ENCODE peak calls at places on chromosome 1, in ten cellular contexts. One of them, this sample, is unnamed.

GRCh38 chr1:2493691-2494322 is 17.7 kb downstream of the PLCH2 start:
- DNase-seq in HCT116: no peak
- DNase-seq in heart right ventricle: no peak
- DNase-seq in EL: no peak
- DNase-seq in RWPE1: no peak
- DNase-seq in stimulated activated CD8-positive, alpha-beta memory T cell treated with anti-CD3 and anti-CD28 coated beads, Interleukin-4, amount 100 ng/mL, for 4 hours: no peak
- DNase-seq in WERI-Rb-1: no peak
- DNase-seq in NCI-H524 treated with DMSO at 0.1 percent for 48 hours: no peak
- DNase-seq in stimulated activated CD4-positive, alpha-beta T cell treated with anti-CD3 and anti-CD28 coated beads, Interleukin-2, amount 100 ng/mL, for 48 hours: no peak
- DNase-seq in NCI-H187 treated with DMSO at 0.1 percent for 48 hours: no peak
- DNase-seq in this sample: no peak

GRCh38 chr1:93659805-93660479 is 21.7 kb downstream of the BCAR3 start:
- DNase-seq in HCT116: no peak
- DNase-seq in heart right ventricle: peak; percentile 51
- DNase-seq in EL: no peak
- DNase-seq in RWPE1: no peak
- DNase-seq in stimulated activated CD8-positive, alpha-beta memory T cell treated with anti-CD3 and anti-CD28 coated beads, Interleukin-4, amount 100 ng/mL, for 4 hours: no peak
- DNase-seq in WERI-Rb-1: no peak
- DNase-seq in NCI-H524 treated with DMSO at 0.1 percent for 48 hours: no peak
- DNase-seq in stimulated activated CD4-positive, alpha-beta T cell treated with anti-CD3 and anti-CD28 coated beads, Interleukin-2, amount 100 ng/mL, for 48 hours: no peak
- DNase-seq in NCI-H187 treated with DMSO at 0.1 percent for 48 hours: no peak
- DNase-seq in this sample: no peak

GRCh38 chr1:3497521-3497920 is 43.1 kb downstream of the ARHGEF16 start:
- DNase-seq in HCT116: no peak
- DNase-seq in heart right ventricle: no peak
- DNase-seq in EL: no peak
- DNase-seq in RWPE1: no peak
- DNase-seq in stimulated activated CD8-positive, alpha-beta memory T cell treated with anti-CD3 and anti-CD28 coated beads, Interleukin-4, amount 100 ng/mL, for 4 hours: no peak
- DNase-seq in WERI-Rb-1: no peak
- DNase-seq in NCI-H524 treated with DMSO at 0.1 percent for 48 hours: no peak
- DNase-seq in stimulated activated CD4-positive, alpha-beta T cell treated with anti-CD3 and anti-CD28 coated beads, Interleukin-2, amount 100 ng/mL, for 48 hours: no peak
- DNase-seq in NCI-H187 treated with DMSO at 0.1 percent for 48 hours: no peak
- DNase-seq in this sample: no peak

GRCh38 chr1:28830814-28831213 is 18.8 kb downstream of the OPRD1 start:
- DNase-seq in HCT116: no peak
- DNase-seq in heart right ventricle: no peak
- DNase-seq in EL: no peak
- DNase-seq in RWPE1: no peak
- DNase-seq in stimulated activated CD8-positive, alpha-beta memory T cell treated with anti-CD3 and anti-CD28 coated beads, Interleukin-4, amount 100 ng/mL, for 4 hours: no peak
- DNase-seq in WERI-Rb-1: peak; percentile 83
- DNase-seq in NCI-H524 treated with DMSO at 0.1 percent for 48 hours: peak; percentile 89
- DNase-seq in stimulated activated CD4-positive, alpha-beta T cell treated with anti-CD3 and anti-CD28 coated beads, Interleukin-2, amount 100 ng/mL, for 48 hours: no peak
- DNase-seq in NCI-H187 treated with DMSO at 0.1 percent for 48 hours: no peak
- DNase-seq in this sample: no peak

GRCh38 chr1:176136891-176137290 is 70.2 kb downstream of the COP1 start:
- DNase-seq in HCT116: no peak
- DNase-seq in heart right ventricle: no peak
- DNase-seq in EL: no peak
- DNase-seq in RWPE1: no peak
- DNase-seq in stimulated activated CD8-positive, alpha-beta memory T cell treated with anti-CD3 and anti-CD28 coated beads, Interleukin-4, amount 100 ng/mL, for 4 hours: no peak
- DNase-seq in WERI-Rb-1: no peak
- DNase-seq in NCI-H524 treated with DMSO at 0.1 percent for 48 hours: no peak
- DNase-seq in stimulated activated CD4-positive, alpha-beta T cell treated with anti-CD3 and anti-CD28 coated beads, Interleukin-2, amount 100 ng/mL, for 48 hours: no peak
- DNase-seq in NCI-H187 treated with DMSO at 0.1 percent for 48 hours: no peak
- DNase-seq in this sample: no peak

GRCh38 chr1:22876359-22877111 is 96.1 kb downstream of the LACTBL1 start:
- DNase-seq in HCT116: no peak
- DNase-seq in heart right ventricle: no peak
- DNase-seq in EL: peak; percentile 11
- DNase-seq in RWPE1: peak; percentile 46
- DNase-seq in stimulated activated CD8-positive, alpha-beta memory T cell treated with anti-CD3 and anti-CD28 coated beads, Interleukin-4, amount 100 ng/mL, for 4 hours: no peak
- DNase-seq in WERI-Rb-1: peak; percentile 60
- DNase-seq in NCI-H524 treated with DMSO at 0.1 percent for 48 hours: peak; percentile 57
- DNase-seq in stimulated activated CD4-positive, alpha-beta T cell treated with anti-CD3 and anti-CD28 coated beads, Interleukin-2, amount 100 ng/mL, for 48 hours: no peak
- DNase-seq in NCI-H187 treated with DMSO at 0.1 percent for 48 hours: no peak
- DNase-seq in this sample: no peak

GRCh38 chr1:14267991-14268390 is 330.5 kb upstream of the KAZN start:
- DNase-seq in HCT116: no peak
- DNase-seq in heart right ventricle: no peak
- DNase-seq in EL: no peak
- DNase-seq in RWPE1: peak; percentile 30
- DNase-seq in stimulated activated CD8-positive, alpha-beta memory T cell treated with anti-CD3 and anti-CD28 coated beads, Interleukin-4, amount 100 ng/mL, for 4 hours: no peak
- DNase-seq in WERI-Rb-1: no peak
- DNase-seq in NCI-H524 treated with DMSO at 0.1 percent for 48 hours: no peak
- DNase-seq in stimulated activated CD4-positive, alpha-beta T cell treated with anti-CD3 and anti-CD28 coated beads, Interleukin-2, amount 100 ng/mL, for 48 hours: no peak
- DNase-seq in NCI-H187 treated with DMSO at 0.1 percent for 48 hours: no peak
- DNase-seq in this sample: no peak

GRCh38 chr1:228393268-228393699 is 13.4 kb downstream of the TRIM11 start:
- DNase-seq in HCT116: no peak
- DNase-seq in heart right ventricle: peak; percentile 60
- DNase-seq in EL: peak; percentile 87
- DNase-seq in RWPE1: no peak
- DNase-seq in stimulated activated CD8-positive, alpha-beta memory T cell treated with anti-CD3 and anti-CD28 coated beads, Interleukin-4, amount 100 ng/mL, for 4 hours: no peak
- DNase-seq in WERI-Rb-1: no peak
- DNase-seq in NCI-H524 treated with DMSO at 0.1 percent for 48 hours: no peak
- DNase-seq in stimulated activated CD4-positive, alpha-beta T cell treated with anti-CD3 and anti-CD28 coated beads, Interleukin-2, amount 100 ng/mL, for 48 hours: no peak
- DNase-seq in NCI-H187 treated with DMSO at 0.1 percent for 48 hours: no peak
- DNase-seq in this sample: no peak

GRCh38 chr1:90359994-90360393 is 357.1 kb downstream of the BARHL2 start:
- DNase-seq in HCT116: no peak
- DNase-seq in heart right ventricle: no peak
- DNase-seq in EL: no peak
- DNase-seq in RWPE1: no peak
- DNase-seq in stimulated activated CD8-positive, alpha-beta memory T cell treated with anti-CD3 and anti-CD28 coated beads, Interleukin-4, amount 100 ng/mL, for 4 hours: no peak
- DNase-seq in WERI-Rb-1: no peak
- DNase-seq in NCI-H524 treated with DMSO at 0.1 percent for 48 hours: no peak
- DNase-seq in stimulated activated CD4-positive, alpha-beta T cell treated with anti-CD3 and anti-CD28 coated beads, Interleukin-2, amount 100 ng/mL, for 48 hours: no peak
- DNase-seq in NCI-H187 treated with DMSO at 0.1 percent for 48 hours: no peak
- DNase-seq in this sample: no peak

This sample was measured in naive thymus-derived CD4-positive, alpha-beta T cell.